ENCODE peak calls at places on chromosomes 11 and 22, in seven cellular contexts. T, I, P, K, R, Y and Q are unnamed samples.

GRCh38 chr11:405323-405975 is 9.3 kb downstream of the SIGIRR start:
- DNase-seq in T (no peak), I (no peak), P (no peak), K (no peak), R (no peak), Y (no peak), Q (no peak)

GRCh38 chr11:1846453-1846932 is 6.4 kb upstream of the LSP1 start:
- DNase-seq in T (no peak), I (no peak), P (no peak), K (no peak), R (no peak), Y (no peak), Q (no peak)

GRCh38 chr11:56841210-56841810 is 92.8 kb upstream of the OR9G4 start:
- DNase-seq in T (peak; percentile 82), I (peak; percentile 69), P (peak; percentile 78), K (peak; percentile 60), R (peak; percentile 27), Y (peak; percentile 48), Q (peak; percentile 61)

GRCh38 chr11:100849009-100849913 is 162.2 kb downstream of the ARHGAP42 start:
- DNase-seq in T (no peak), I (no peak), P (peak; percentile 49), K (no peak), R (no peak), Y (no peak), Q (no peak)

GRCh38 chr11:125772834-125773505 is 5.7 kb downstream of the PATE2 start:
- DNase-seq in T (no peak), I (no peak), P (no peak), K (no peak), R (no peak), Y (no peak), Q (no peak)

GRCh38 chr11:79594839-79595238 is 154.0 kb upstream of the TENM4 start:
- DNase-seq in T (no peak), I (no peak), P (no peak), K (no peak), R (no peak), Y (no peak), Q (no peak)

GRCh38 chr11:131491503-131491902 is 121.1 kb downstream of the NTM start:
- DNase-seq in T (no peak), I (no peak), P (peak; percentile 31), K (no peak), R (no peak), Y (no peak), Q (no peak)

GRCh38 chr22:33028191-33028700 is 29.9 kb downstream of the SYN3 start:
- DNase-seq in T (no peak), I (no peak), P (no peak), K (no peak), R (no peak), Y (no peak), Q (no peak)

GRCh38 chr11:57303990-57304579 is 20.7 kb downstream of the TNKS1BP1 start:
- DNase-seq in T (peak; percentile 87), I (no peak), P (no peak), K (peak; percentile 36), R (no peak), Y (no peak), Q (no peak)

DNA sequence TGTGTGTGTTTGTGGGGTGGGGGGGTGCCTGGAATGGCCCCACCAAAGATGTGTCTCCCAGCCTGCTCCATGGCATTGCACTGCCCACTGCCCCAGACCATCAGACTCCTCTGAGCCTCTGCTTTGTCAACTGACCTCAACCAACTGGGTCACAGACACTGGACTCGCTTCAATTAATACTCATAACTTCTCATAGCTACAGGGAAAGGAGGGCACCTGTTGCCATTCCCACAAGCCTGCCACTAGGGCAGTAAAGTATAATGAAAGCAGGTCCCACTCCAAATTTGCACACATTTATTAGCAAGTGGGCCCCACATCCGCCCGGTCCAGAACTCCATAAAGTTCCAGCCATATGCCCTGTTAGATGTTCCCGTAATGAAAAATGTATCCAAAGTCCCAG is 70.5 kb upstream of the PRDM11 start:
- DNase-seq in T (no peak), I (no peak), P (no peak), K (no peak), R (no peak), Y (no peak), Q (no peak)
- TF ChIP-seq EZH2phosphoT487 in T (no peak), I (no peak), P (no peak), K (no peak), R (no peak), Y (no peak), Q (no peak)

DNA sequence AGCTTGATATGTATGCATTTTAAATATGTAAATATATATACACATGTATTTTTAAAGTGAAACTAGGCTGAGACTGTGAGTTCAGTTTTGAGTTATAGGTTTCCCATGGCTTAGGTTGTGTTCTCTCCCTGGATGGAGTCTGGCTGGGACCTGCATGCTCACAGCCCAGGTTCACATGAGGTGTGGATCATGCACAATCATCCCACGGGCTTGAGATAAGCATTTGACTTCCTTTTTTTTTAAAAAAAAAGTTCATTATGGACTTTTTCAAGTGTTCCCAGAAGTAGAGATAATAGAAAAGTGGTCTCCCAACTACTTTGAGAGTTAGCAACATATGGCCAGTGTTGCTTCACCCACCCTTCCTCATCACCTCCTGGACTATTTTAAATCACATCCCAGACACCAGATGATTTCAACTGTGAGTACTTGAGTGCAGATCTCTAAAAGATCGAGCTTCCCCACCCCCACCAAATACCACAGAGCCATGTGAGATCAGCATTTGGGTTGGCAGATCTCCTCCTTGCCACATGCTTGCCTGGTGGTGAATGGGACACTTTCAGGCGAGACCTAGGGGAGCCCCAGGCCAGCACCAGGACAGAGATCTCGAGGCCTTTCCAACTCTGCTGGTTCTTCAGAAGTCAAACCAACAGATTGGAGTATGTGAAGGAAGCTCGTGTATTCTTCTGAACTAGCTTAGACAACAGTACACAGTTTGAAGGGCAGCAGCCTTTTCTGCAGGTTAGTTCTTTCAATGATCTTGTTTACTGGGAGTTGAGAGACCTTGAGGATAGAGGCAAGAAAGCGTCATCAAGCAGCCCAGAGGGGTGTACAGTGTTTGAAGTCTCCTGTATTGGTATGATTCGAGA is 15.9 kb downstream of the MED15 start:
- DNase-seq in T (no peak), I (no peak), P (no peak), K (no peak), R (no peak), Y (no peak), Q (no peak)
- H3K27ac ChIP-seq in T (peak overlapping the region; percentile 59), I (no peak overlapping the region), P (peak overlapping the region; percentile 57), K (peak overlapping the region; percentile 95), R (no peak overlapping the region), Y (peak overlapping the region; percentile 21), Q (no peak overlapping the region)

GRCh38 chr22:20920881-20921203 is 3.6 kb downstream of the CRKL start:
- DNase-seq in T (no peak), I (no peak), P (no peak), K (no peak), R (no peak), Y (no peak), Q (no peak)
- H4K20me1 ChIP-seq in T (peaks cover 62% of the 10 kb centered on the region), I (peaks cover 82% of the 10 kb centered on the region), P (peaks cover 79% of the 10 kb centered on the region), K (peaks cover 79% of the 10 kb centered on the region), R (peaks cover 35% of the 10 kb centered on the region), Y (peaks cover 39% of the 10 kb centered on the region), Q (peaks cover 58% of the 10 kb centered on the region)

GRCh38 chr11:65611758-65612603 is 2.0 kb downstream of the MAP3K11 start:
- DNase-seq in T (no peak), I (no peak), P (no peak), K (no peak), R (no peak), Y (no peak), Q (no peak)

GRCh38 chr11:65611028-65611757 is 2.8 kb downstream of the MAP3K11 start:
- DNase-seq in T (no peak), I (no peak), P (no peak), K (no peak), R (no peak), Y (no peak), Q (no peak)

GRCh38 chr11:65615229-65615949 is at the start of gene PCNX3:
- DNase-seq in T (peak; percentile 100), I (peak; percentile 100), P (peak; percentile 100), K (peak; percentile 100), R (peak; percentile 100), Y (peak; percentile 100), Q (peak; percentile 100)

GRCh38 chr11:65612691-65613090 is 1.3 kb downstream of the MAP3K11 start:
- DNase-seq in T (no peak), I (no peak), P (no peak), K (no peak), R (no peak), Y (no peak), Q (no peak)

GRCh38 chr11:65613091-65613928 is 711 bp downstream of the MAP3K11 start:
- DNase-seq in T (peak; percentile 20), I (peak; percentile 45), P (peak; percentile 58), K (no peak), R (no peak), Y (peak; percentile 19), Q (peak; percentile 20)
- TF ChIP-seq EZH2phosphoT487 in T (no peak), I (no peak), P (no peak), K (no peak), R (no peak), Y (no peak), Q (no peak)

GRCh38 chr11:3148990-3149851 is 15.9 kb downstream of the OSBPL5 start:
- DNase-seq in T (no peak), I (no peak), P (no peak), K (peak; percentile 90), R (no peak), Y (no peak), Q (no peak)

GRCh38 chr11:3147626-3148025 is 17.5 kb downstream of the OSBPL5 start:
- DNase-seq in T (no peak), I (no peak), P (no peak), K (no peak), R (no peak), Y (no peak), Q (no peak)

GRCh38 chr11:3146612-3147256 is 18.4 kb downstream of the OSBPL5 start:
- DNase-seq in T (no peak), I (no peak), P (no peak), K (peak; percentile 40), R (no peak), Y (no peak), Q (no peak)

GRCh38 chr11:3148255-3148989 is 16.7 kb downstream of the OSBPL5 start:
- DNase-seq in T (no peak), I (no peak), P (no peak), K (no peak), R (no peak), Y (no peak), Q (no peak)

GRCh38 chr11:3147257-3147619 is 17.9 kb downstream of the OSBPL5 start:
- DNase-seq in T (no peak), I (no peak), P (no peak), K (no peak), R (no peak), Y (no peak), Q (no peak)
- H3K27ac ChIP-seq in T (no peak overlapping the region), I (no peak overlapping the region), P (no peak overlapping the region), K (no peak overlapping the region), R (no peak overlapping the region), Y (no peak overlapping the region), Q (no peak overlapping the region)